ENCODE peak calls at places on chromosomes 13 and 19, in eight cellular contexts. O is AG08396; Z is CD8-positive, alpha-beta T cell; U is C1 segment of cervical spinal cord; X is amniotic stem cell; P is ovary; H is activated CD4-positive, alpha-beta T cell treated with anti-CD3 and anti-CD28 coated beads, Interleukin-2, amount 10 ng/mL, durations not matched to agents 24 days and 14 days; L is NK-92 treated with Interleukin-12 subunit alpha and Interleukin-12 subunit beta, amount 100 ng/mL, for 24 hours. C is an unnamed sample.

GRCh38 chr19:45122832-45123231 is 29.9 kb downstream of the PPP1R37 start:
- DNase-seq in O (no peak), Z (no peak), U (no peak), X (no peak), P (no peak), H (no peak), L (no peak), C (no peak)

GRCh38 chr13:33108620-33109019 is 92.4 kb downstream of the KL start:
- DNase-seq in O (peak; percentile 66), Z (no peak), U (no peak), X (no peak), P (no peak), H (no peak), L (no peak), C (no peak)

GRCh38 chr13:28805193-28805819 is 14.8 kb upstream of the MTUS2 start:
- DNase-seq in O (no peak), Z (no peak), U (no peak), X (no peak), P (no peak), H (peak; percentile 75), L (peak; percentile 38), C (no peak)

GRCh38 chr19:4232614-4233281 is 3.4 kb downstream of the EBI3 start:
- DNase-seq in O (no peak), Z (no peak), U (no peak), X (no peak), P (no peak), H (no peak), L (no peak), C (no peak)

GRCh38 chr13:38888309-38888708 is 102.3 kb downstream of the STOML3 start:
- DNase-seq in O (no peak), Z (no peak), U (no peak), X (no peak), P (no peak), H (no peak), L (no peak), C (no peak)

GRCh38 chr13:113565526-113566226 is 18.9 kb upstream of the TFDP1 start:
- DNase-seq in O (no peak), Z (no peak), U (no peak), X (no peak), P (no peak), H (peak; percentile 35), L (no peak), C (no peak)

GRCh38 chr19:33507021-33507956 is 14.3 kb downstream of the PEPD start:
- DNase-seq in O (no peak), Z (no peak), U (no peak), X (no peak), P (no peak), H (no peak), L (no peak), C (no peak)

GRCh38 chr13:37417042-37417441 is 181.5 kb downstream of the POSTN start:
- DNase-seq in O (no peak), Z (no peak), U (no peak), X (no peak), P (no peak), H (no peak), L (no peak), C (no peak)

GRCh38 chr13:99605417-99606321 is 104.4 kb downstream of the TM9SF2 start:
- DNase-seq in O (peak; percentile 57), Z (peak; percentile 51), U (no peak), X (no peak), P (peak; percentile 48), H (peak; percentile 84), L (no peak), C (peak; percentile 41)

GRCh38 chr19:53892981-53893325 is 11.0 kb downstream of the PRKCG start:
- DNase-seq in O (no peak), Z (no peak), U (no peak), X (no peak), P (no peak), H (no peak), L (no peak), C (no peak)

GRCh38 chr19:12364391-12365093 is 941 bp downstream of the ZNF442 start:
- DNase-seq in O (peak; percentile 52), Z (no peak), U (no peak), X (peak; percentile 12), P (peak; percentile 37), H (peak; percentile 58), L (no peak), C (no peak)

GRCh38 chr13:20924758-20925394 is 22.3 kb upstream of the XPO4 start:
- DNase-seq in O (peak; percentile 48), Z (peak; percentile 77), U (no peak), X (peak; percentile 82), P (peak; percentile 73), H (peak; percentile 91), L (peak; percentile 33), C (peak; percentile 33)

C was measured in activated effector memory CD4-positive, alpha-beta T cell treated with Interleukin-2 at 50 U/mL for 16 hours.